ENCODE peak calls at places on chromosomes 16 and 17, in five cellular contexts. Q is thoracic aorta, W is iPS DF 6.9, J is mucosa of descending colon, Z is upper lobe of left lung. L is an unnamed sample.

GRCh38 chr17:13807103-13807502 is 205.4 kb upstream of the HS3ST3A1 start:
- DNase-seq in Q (no peak), W (no peak), J (no peak), Z (no peak), L (no peak)

GRCh38 chr16:30793508-30794069 is 6.6 kb upstream of the ZNF629 start:
- DNase-seq in Q (no peak), W (no peak), J (no peak), Z (no peak), L (no peak)

GRCh38 chr16:12801511-12802042 is 2.1 kb downstream of the CPPED1 start:
- DNase-seq in Q (no peak), W (no peak), J (no peak), Z (peak), L (no peak)

GRCh38 chr17:61335845-61336655 is 63.6 kb upstream of the TBX2 start:
- DNase-seq in Q (no peak), W (no peak), J (peak), Z (peak), L (no peak)

GRCh38 chr17:3647769-3648540 is 11.4 kb downstream of the CTNS start:
- DNase-seq in Q (no peak), W (no peak), J (peak), Z (peak), L (no peak)

GRCh38 chr16:83960521-83961249 is 7.4 kb upstream of the NECAB2 start:
- DNase-seq in Q (no peak), W (no peak), J (no peak), Z (no peak), L (no peak)

GRCh38 chr16:85126731-85127662 is 14.7 kb upstream of the CIBAR2 start:
- DNase-seq in Q (no peak), W (no peak), J (no peak), Z (no peak), L (no peak)

GRCh38 chr16:57899771-57900661 is 70.9 kb downstream of the CNGB1 start:
- DNase-seq in Q (peak), W (no peak), J (peak), Z (peak), L (peak)

GRCh38 chr16:19184823-19185509 is 16.9 kb downstream of the SYT17 start:
- DNase-seq in Q (no peak), W (no peak), J (no peak), Z (no peak), L (no peak)

GRCh38 chr16:51337662-51338061 is 186.6 kb upstream of the SALL1 start:
- DNase-seq in Q (no peak), W (no peak), J (no peak), Z (no peak), L (no peak)

GRCh38 chr17:9924735-9925191 is 19.7 kb upstream of the RCVRN start:
- DNase-seq in Q (no peak), W (peak), J (no peak), Z (no peak), L (no peak)

GRCh38 chr17:40362696-40363479 is 1.6 kb downstream of the GJD3 start:
- DNase-seq in Q (no peak), W (no peak), J (peak), Z (peak), L (peak)

GRCh38 chr17:43383372-43383771 is 15.4 kb upstream of the ARL4D start:
- DNase-seq in Q (no peak), W (no peak), J (no peak), Z (no peak), L (no peak)

GRCh38 chr17:42456223-42457106 is 2.2 kb upstream of the ATP6V0A1 start:
- DNase-seq in Q (no peak), W (no peak), J (no peak), Z (no peak), L (no peak)

GRCh38 chr17:59859444-59860025 is 33.2 kb downstream of the TUBD1 start:
- DNase-seq in Q (no peak), W (no peak), J (no peak), Z (no peak), L (no peak)

GRCh38 chr16:79647586-79647985 is 47.0 kb upstream of the MAF start:
- DNase-seq in Q (no peak), W (no peak), J (no peak), Z (no peak), L (no peak)

GRCh38 chr16:8926827-8927226 is 36.9 kb downstream of the USP7 start:
- DNase-seq in Q (no peak), W (no peak), J (peak), Z (no peak), L (no peak)

DNA sequence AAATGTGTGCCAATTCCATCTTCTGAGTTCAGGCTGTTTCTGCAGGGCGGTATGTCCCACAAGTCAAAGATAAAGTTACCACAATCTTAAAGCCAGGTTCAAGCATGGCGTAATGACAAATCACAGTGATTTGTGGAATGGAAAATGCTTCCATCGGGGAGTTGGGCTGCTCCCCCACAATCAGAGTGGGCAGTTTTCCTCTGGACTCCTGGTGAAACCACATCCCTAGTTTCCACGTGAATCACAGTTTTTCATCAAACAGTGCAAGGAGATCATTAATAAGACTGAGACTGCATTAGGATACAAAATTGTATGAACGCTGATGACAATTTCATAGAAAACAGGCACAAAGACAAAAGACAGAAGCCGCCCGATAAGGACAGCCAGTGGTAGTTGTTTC is 3.5 kb downstream of the LITAF start:
- DNase-seq in Q (no peak), W (no peak), J (no peak), Z (no peak), L (no peak)
- H3K4me3 ChIP-seq in Q (peak), W (no peak), J (no peak), Z (no peak), L (no peak)

GRCh38 chr17:78709119-78709681 is 72.9 kb downstream of the CYTH1 start:
- DNase-seq in Q (no peak), W (no peak), J (no peak), Z (peak), L (no peak)

GRCh38 chr17:78708510-78708973 is 73.5 kb downstream of the CYTH1 start:
- DNase-seq in Q (no peak), W (peak), J (peak), Z (peak), L (peak)

GRCh38 chr17:78706271-78706915 is 75.7 kb downstream of the CYTH1 start:
- DNase-seq in Q (no peak), W (no peak), J (no peak), Z (no peak), L (peak)

GRCh38 chr17:78707016-78707415 is 75.1 kb downstream of the CYTH1 start:
- DNase-seq in Q (no peak), W (no peak), J (no peak), Z (no peak), L (no peak)

DNA sequence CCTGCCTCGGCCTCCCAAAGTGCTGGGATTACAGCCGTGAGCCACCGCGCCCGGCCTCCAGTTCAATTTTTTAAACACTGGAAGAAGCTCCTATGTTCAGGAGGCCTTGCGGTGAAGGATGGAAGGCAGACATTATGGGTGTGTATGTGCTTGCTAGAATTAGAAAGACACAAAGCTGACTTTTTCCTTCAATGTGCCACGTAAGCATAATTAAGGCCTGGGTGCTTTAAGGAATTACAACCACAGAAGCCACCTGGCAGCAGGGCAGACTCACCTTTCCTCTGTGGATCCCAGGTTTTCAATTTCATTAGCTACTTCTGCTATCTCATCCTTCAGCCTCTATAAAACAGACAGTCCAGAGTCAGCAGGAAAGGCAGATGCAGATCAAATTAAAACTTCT is 74.2 kb downstream of the CYTH1 start:
- DNase-seq in Q (no peak), W (no peak), J (no peak), Z (no peak), L (no peak)
- H3K4me3 ChIP-seq in Q (no peak), W (no peak), J (no peak), Z (no peak), L (no peak)

GRCh38 chr16:52545157-52545543 is 1.8 kb downstream of the TOX3 start:
- DNase-seq in Q (no peak), W (no peak), J (peak), Z (no peak), L (no peak)
- H3K4me3 ChIP-seq in Q (peak), W (peak), J (peak), Z (no peak), L (peak)

DNA sequence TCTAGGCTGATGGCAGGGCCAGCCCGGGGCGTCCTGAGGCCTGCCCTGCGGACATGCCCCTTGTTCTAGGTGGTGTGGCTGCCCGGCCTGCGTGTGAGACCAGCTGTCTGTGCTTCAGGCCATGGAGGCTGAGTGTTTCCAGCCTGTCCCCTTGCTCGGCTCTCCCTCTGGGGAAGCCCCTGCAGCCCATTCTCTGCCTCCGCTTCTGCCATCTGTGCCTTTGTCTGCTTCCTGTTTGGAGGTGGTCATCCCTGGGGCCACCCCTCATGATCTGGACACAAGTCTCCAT is 184.7 kb downstream of the SEC14L1 start:
- DNase-seq in Q (no peak), W (no peak), J (no peak), Z (no peak), L (no peak)
- H3K4me3 ChIP-seq in Q (no peak), W (no peak), J (no peak), Z (no peak), L (no peak)